ENCODE peak calls at places on chromosomes 13 and 19, in four cellular contexts. One of them, this sample, is unnamed.

GRCh38 chr13:68304287-68304893 is 1074.3 kb upstream of the PCDH9 start:
- DNase-seq in amniotic stem cell: no peak
- DNase-seq in activated CD8-positive, alpha-beta memory T cell treated with anti-CD3 and anti-CD28 coated beads for 1 hour: no peak
- DNase-seq in HL-60: no peak
- DNase-seq in this sample: no peak

GRCh38 chr13:110575322-110576069 is 14.0 kb upstream of the RAB20 start:
- DNase-seq in amniotic stem cell: no peak
- DNase-seq in HL-60: peak; percentile 77
- DNase-seq in activated CD8-positive, alpha-beta memory T cell treated with anti-CD3 and anti-CD28 coated beads for 1 hour: no peak
- DNase-seq in this sample: peak; percentile 30

GRCh38 chr19:2461751-2462634 is 5.2 kb upstream of the LMNB2 start:
- DNase-seq in HL-60: no peak
- DNase-seq in activated CD8-positive, alpha-beta memory T cell treated with anti-CD3 and anti-CD28 coated beads for 1 hour: peak; percentile 34
- DNase-seq in amniotic stem cell: no peak
- DNase-seq in this sample: peak; percentile 60

GRCh38 chr13:41960195-41960699 is 662 bp downstream of the VWA8 start:
- DNase-seq in amniotic stem cell: no peak
- DNase-seq in HL-60: no peak
- DNase-seq in activated CD8-positive, alpha-beta memory T cell treated with anti-CD3 and anti-CD28 coated beads for 1 hour: no peak
- DNase-seq in this sample: no peak

GRCh38 chr19:43841990-43842389 is 14.9 kb downstream of the ZNF283 start:
- DNase-seq in HL-60: no peak
- DNase-seq in amniotic stem cell: no peak
- DNase-seq in activated CD8-positive, alpha-beta memory T cell treated with anti-CD3 and anti-CD28 coated beads for 1 hour: no peak
- DNase-seq in this sample: no peak

GRCh38 chr13:20814224-20814910 is 40.6 kb upstream of the EEF1AKMT1 start:
- DNase-seq in activated CD8-positive, alpha-beta memory T cell treated with anti-CD3 and anti-CD28 coated beads for 1 hour: no peak
- DNase-seq in amniotic stem cell: peak; percentile 51
- DNase-seq in HL-60: no peak
- DNase-seq in this sample: no peak

GRCh38 chr19:28977826-28978225 is 235.1 kb downstream of the UQCRFS1 start:
- DNase-seq in activated CD8-positive, alpha-beta memory T cell treated with anti-CD3 and anti-CD28 coated beads for 1 hour: no peak
- DNase-seq in amniotic stem cell: no peak
- DNase-seq in HL-60: no peak
- DNase-seq in this sample: no peak

GRCh38 chr13:46211116-46211515 is 612 bp upstream of the LRRC63 start:
- DNase-seq in HL-60: no peak
- DNase-seq in activated CD8-positive, alpha-beta memory T cell treated with anti-CD3 and anti-CD28 coated beads for 1 hour: no peak
- DNase-seq in amniotic stem cell: no peak
- DNase-seq in this sample: no peak

GRCh38 chr13:98326274-98326673 is 149.2 kb upstream of the RNF113B start:
- DNase-seq in activated CD8-positive, alpha-beta memory T cell treated with anti-CD3 and anti-CD28 coated beads for 1 hour: no peak
- DNase-seq in HL-60: no peak
- DNase-seq in amniotic stem cell: no peak
- DNase-seq in this sample: peak; percentile 16

GRCh38 chr19:39397360-39398296 is 6.5 kb downstream of the MED29 start:
- DNase-seq in activated CD8-positive, alpha-beta memory T cell treated with anti-CD3 and anti-CD28 coated beads for 1 hour: peak; percentile 93
- DNase-seq in HL-60: peak; percentile 86
- DNase-seq in amniotic stem cell: peak; percentile 54
- DNase-seq in this sample: peak; percentile 58

GRCh38 chr19:35732540-35733179 is 9.6 kb downstream of the IGFLR1 start:
- DNase-seq in activated CD8-positive, alpha-beta memory T cell treated with anti-CD3 and anti-CD28 coated beads for 1 hour: no peak
- DNase-seq in HL-60: no peak
- DNase-seq in amniotic stem cell: no peak
- DNase-seq in this sample: no peak

GRCh38 chr13:106498571-106498970 is 36.9 kb downstream of the EFNB2 start:
- DNase-seq in HL-60: peak; percentile 20
- DNase-seq in activated CD8-positive, alpha-beta memory T cell treated with anti-CD3 and anti-CD28 coated beads for 1 hour: no peak
- DNase-seq in amniotic stem cell: no peak
- DNase-seq in this sample: no peak

GRCh38 chr13:45178349-45179142 is 22.3 kb downstream of the KCTD4 start:
- DNase-seq in amniotic stem cell: peak; percentile 29
- DNase-seq in HL-60: no peak
- DNase-seq in activated CD8-positive, alpha-beta memory T cell treated with anti-CD3 and anti-CD28 coated beads for 1 hour: no peak
- DNase-seq in this sample: no peak

GRCh38 chr19:35088514-35088913 is 27.1 kb upstream of the FXYD3 start:
- DNase-seq in amniotic stem cell: peak; percentile 53
- DNase-seq in HL-60: no peak
- DNase-seq in activated CD8-positive, alpha-beta memory T cell treated with anti-CD3 and anti-CD28 coated beads for 1 hour: no peak
- DNase-seq in this sample: no peak

GRCh38 chr19:17129377-17129776 is 53.8 kb downstream of the MYO9B start:
- DNase-seq in HL-60: no peak
- DNase-seq in amniotic stem cell: no peak
- DNase-seq in activated CD8-positive, alpha-beta memory T cell treated with anti-CD3 and anti-CD28 coated beads for 1 hour: no peak
- DNase-seq in this sample: no peak

GRCh38 chr19:56217039-56217949 is 15.2 kb downstream of the ZSCAN5C start:
- DNase-seq in amniotic stem cell: no peak
- DNase-seq in HL-60: no peak
- DNase-seq in activated CD8-positive, alpha-beta memory T cell treated with anti-CD3 and anti-CD28 coated beads for 1 hour: no peak
- DNase-seq in this sample: no peak

GRCh38 chr19:45767881-45768643 is 990 bp downstream of the SIX5 start:
- DNase-seq in activated CD8-positive, alpha-beta memory T cell treated with anti-CD3 and anti-CD28 coated beads for 1 hour: no peak
- DNase-seq in amniotic stem cell: no peak
- DNase-seq in HL-60: no peak
- DNase-seq in this sample: no peak

GRCh38 chr19:51749979-51750378 is 1.7 kb downstream of the FPR1 start:
- DNase-seq in amniotic stem cell: no peak
- DNase-seq in HL-60: no peak
- DNase-seq in activated CD8-positive, alpha-beta memory T cell treated with anti-CD3 and anti-CD28 coated beads for 1 hour: no peak
- DNase-seq in this sample: no peak

GRCh38 chr13:74221752-74222151 is 87.5 kb upstream of the KLF12 start:
- DNase-seq in amniotic stem cell: no peak
- DNase-seq in activated CD8-positive, alpha-beta memory T cell treated with anti-CD3 and anti-CD28 coated beads for 1 hour: no peak
- DNase-seq in HL-60: no peak
- DNase-seq in this sample: no peak

GRCh38 chr19:29532097-29532496 is 6.3 kb downstream of the VSTM2B start:
- DNase-seq in activated CD8-positive, alpha-beta memory T cell treated with anti-CD3 and anti-CD28 coated beads for 1 hour: no peak
- DNase-seq in HL-60: no peak
- DNase-seq in amniotic stem cell: no peak
- DNase-seq in this sample: no peak

GRCh38 chr13:33053397-33054066 is 37.3 kb downstream of the KL start:
- DNase-seq in amniotic stem cell: no peak
- DNase-seq in activated CD8-positive, alpha-beta memory T cell treated with anti-CD3 and anti-CD28 coated beads for 1 hour: no peak
- DNase-seq in HL-60: no peak
- DNase-seq in this sample: no peak

GRCh38 chr13:109733550-109733949 is 52.8 kb downstream of the IRS2 start:
- DNase-seq in activated CD8-positive, alpha-beta memory T cell treated with anti-CD3 and anti-CD28 coated beads for 1 hour: no peak
- DNase-seq in HL-60: no peak
- DNase-seq in amniotic stem cell: no peak
- DNase-seq in this sample: no peak

GRCh38 chr19:35495107-35496064 is 5.1 kb upstream of the KRTDAP start:
- DNase-seq in amniotic stem cell: peak; percentile 19
- DNase-seq in HL-60: peak; percentile 36
- DNase-seq in activated CD8-positive, alpha-beta memory T cell treated with anti-CD3 and anti-CD28 coated beads for 1 hour: peak; percentile 55
- DNase-seq in this sample: peak; percentile 39

GRCh38 chr13:100423375-100423774 is 165.2 kb downstream of the GGACT start:
- DNase-seq in activated CD8-positive, alpha-beta memory T cell treated with anti-CD3 and anti-CD28 coated beads for 1 hour: no peak
- DNase-seq in HL-60: peak; percentile 33
- DNase-seq in amniotic stem cell: no peak
- DNase-seq in this sample: no peak

GRCh38 chr13:46173656-46174055 is 8.3 kb downstream of the LCP1 start:
- DNase-seq in activated CD8-positive, alpha-beta memory T cell treated with anti-CD3 and anti-CD28 coated beads for 1 hour: no peak
- DNase-seq in HL-60: peak; percentile 44
- DNase-seq in amniotic stem cell: no peak
- DNase-seq in this sample: no peak

GRCh38 chr13:42394361-42395065 is 122.6 kb downstream of the AKAP11 start:
- DNase-seq in HL-60: no peak
- DNase-seq in activated CD8-positive, alpha-beta memory T cell treated with anti-CD3 and anti-CD28 coated beads for 1 hour: no peak
- DNase-seq in amniotic stem cell: no peak
- DNase-seq in this sample: no peak

GRCh38 chr13:113672002-113672651 is 5.1 kb downstream of the GRK1 start:
- DNase-seq in HL-60: no peak
- DNase-seq in activated CD8-positive, alpha-beta memory T cell treated with anti-CD3 and anti-CD28 coated beads for 1 hour: no peak
- DNase-seq in amniotic stem cell: no peak
- DNase-seq in this sample: no peak

GRCh38 chr19:18436651-18437478 is 1.1 kb downstream of the ISYNA1 start:
- DNase-seq in HL-60: peak; percentile 47
- DNase-seq in amniotic stem cell: no peak
- DNase-seq in activated CD8-positive, alpha-beta memory T cell treated with anti-CD3 and anti-CD28 coated beads for 1 hour: peak; percentile 70
- DNase-seq in this sample: peak; percentile 65

GRCh38 chr13:30734434-30734833 is 909 bp upstream of the ALOX5AP start:
- DNase-seq in HL-60: no peak
- DNase-seq in amniotic stem cell: peak; percentile 44
- DNase-seq in activated CD8-positive, alpha-beta memory T cell treated with anti-CD3 and anti-CD28 coated beads for 1 hour: no peak
- DNase-seq in this sample: no peak

GRCh38 chr19:19217110-19217509 is 5.4 kb downstream of the NCAN start:
- DNase-seq in HL-60: no peak
- DNase-seq in amniotic stem cell: no peak
- DNase-seq in activated CD8-positive, alpha-beta memory T cell treated with anti-CD3 and anti-CD28 coated beads for 1 hour: no peak
- DNase-seq in this sample: no peak

GRCh38 chr19:2578911-2579677 is 103.2 kb downstream of the GADD45B start:
- DNase-seq in amniotic stem cell: peak; percentile 81
- DNase-seq in HL-60: peak; percentile 43
- DNase-seq in activated CD8-positive, alpha-beta memory T cell treated with anti-CD3 and anti-CD28 coated beads for 1 hour: peak; percentile 57
- DNase-seq in this sample: peak; percentile 16

GRCh38 chr13:20351279-20352022 is 119.3 kb upstream of the GJB6 start:
- DNase-seq in amniotic stem cell: no peak
- DNase-seq in activated CD8-positive, alpha-beta memory T cell treated with anti-CD3 and anti-CD28 coated beads for 1 hour: no peak
- DNase-seq in HL-60: peak; percentile 85
- DNase-seq in this sample: no peak

GRCh38 chr13:29924951-29925350 is 74.5 kb upstream of the UBL3 start:
- DNase-seq in amniotic stem cell: no peak
- DNase-seq in activated CD8-positive, alpha-beta memory T cell treated with anti-CD3 and anti-CD28 coated beads for 1 hour: no peak
- DNase-seq in HL-60: no peak
- DNase-seq in this sample: no peak

GRCh38 chr19:48290923-48291700 is 21.2 kb downstream of the ZNF114 start:
- DNase-seq in amniotic stem cell: peak; percentile 39
- DNase-seq in activated CD8-positive, alpha-beta memory T cell treated with anti-CD3 and anti-CD28 coated beads for 1 hour: peak; percentile 58
- DNase-seq in HL-60: peak; percentile 40
- DNase-seq in this sample: peak; percentile 29

GRCh38 chr13:46632171-46632570 is 79.2 kb downstream of the LRCH1 start:
- DNase-seq in amniotic stem cell: no peak
- DNase-seq in activated CD8-positive, alpha-beta memory T cell treated with anti-CD3 and anti-CD28 coated beads for 1 hour: no peak
- DNase-seq in HL-60: no peak
- DNase-seq in this sample: no peak

GRCh38 chr19:16232127-16232526 is 34.4 kb downstream of the AP1M1 start:
- DNase-seq in amniotic stem cell: no peak
- DNase-seq in HL-60: no peak
- DNase-seq in activated CD8-positive, alpha-beta memory T cell treated with anti-CD3 and anti-CD28 coated beads for 1 hour: no peak
- DNase-seq in this sample: no peak

GRCh38 chr13:43905435-43906031 is 25.8 kb downstream of the LACC1 start:
- DNase-seq in amniotic stem cell: peak; percentile 47
- DNase-seq in activated CD8-positive, alpha-beta memory T cell treated with anti-CD3 and anti-CD28 coated beads for 1 hour: no peak
- DNase-seq in HL-60: peak; percentile 12
- DNase-seq in this sample: peak; percentile 36